ENCODE peak calls at places on chromosome 6, in four cellular contexts. One of them, this sample, is unnamed.
A peak's percentile ranks its signal among the peaks of the same experiment; 100 is the strongest.

GRCh38 chr6:37256692-37257319 is 766 bp upstream of the TBC1D22B start:
- DNase-seq in naive thymus-derived CD4-positive, alpha-beta T cell: no peak
- DNase-seq in ascending aorta: no peak
- DNase-seq in uterus: no peak
- DNase-seq in this sample: no peak

GRCh38 chr6:147935656-147936055 is 407.0 kb upstream of the SASH1 start:
- DNase-seq in uterus: no peak
- DNase-seq in ascending aorta: no peak
- DNase-seq in naive thymus-derived CD4-positive, alpha-beta T cell: no peak
- DNase-seq in this sample: no peak

GRCh38 chr6:167706313-167707109 is 120.2 kb upstream of the AFDN start:
- DNase-seq in ascending aorta: no peak
- DNase-seq in uterus: no peak
- DNase-seq in naive thymus-derived CD4-positive, alpha-beta T cell: peak; percentile 66
- DNase-seq in this sample: no peak

GRCh38 chr6:71383891-71384489 is 95.4 kb downstream of the OGFRL1 start:
- DNase-seq in naive thymus-derived CD4-positive, alpha-beta T cell: no peak
- DNase-seq in uterus: no peak
- DNase-seq in ascending aorta: no peak
- DNase-seq in this sample: no peak

GRCh38 chr6:166360243-166361079 is 18.1 kb upstream of the SFT2D1 start:
- DNase-seq in naive thymus-derived CD4-positive, alpha-beta T cell: no peak
- DNase-seq in ascending aorta: no peak
- DNase-seq in uterus: no peak
- DNase-seq in this sample: no peak

GRCh38 chr6:38180586-38180985 is 361.1 kb downstream of the ZFAND3 start:
- DNase-seq in uterus: no peak
- DNase-seq in ascending aorta: no peak
- DNase-seq in naive thymus-derived CD4-positive, alpha-beta T cell: no peak
- DNase-seq in this sample: no peak

GRCh38 chr6:158416841-158417759 is 104.8 kb downstream of the TULP4 start:
- DNase-seq in uterus: no peak
- DNase-seq in ascending aorta: no peak
- DNase-seq in naive thymus-derived CD4-positive, alpha-beta T cell: no peak
- DNase-seq in this sample: no peak

GRCh38 chr6:50822078-50822476 is 3.4 kb downstream of the TFAP2B start:
- DNase-seq in ascending aorta: no peak
- DNase-seq in uterus: no peak
- DNase-seq in naive thymus-derived CD4-positive, alpha-beta T cell: no peak
- DNase-seq in this sample: no peak

GRCh38 chr6:144657691-144658090 is 372.6 kb downstream of the UTRN start:
- DNase-seq in ascending aorta: no peak
- DNase-seq in uterus: no peak
- DNase-seq in naive thymus-derived CD4-positive, alpha-beta T cell: no peak
- DNase-seq in this sample: no peak

GRCh38 chr6:19879663-19880062 is 42.5 kb downstream of the ID4 start:
- DNase-seq in naive thymus-derived CD4-positive, alpha-beta T cell: no peak
- DNase-seq in ascending aorta: no peak
- DNase-seq in uterus: no peak
- DNase-seq in this sample: no peak

GRCh38 chr6:41931792-41932191 is 9.8 kb downstream of the CCND3 start:
- DNase-seq in naive thymus-derived CD4-positive, alpha-beta T cell: no peak
- DNase-seq in uterus: no peak
- DNase-seq in ascending aorta: no peak
- DNase-seq in this sample: no peak

GRCh38 chr6:137657351-137657911 is 163.2 kb upstream of the OLIG3 start:
- DNase-seq in naive thymus-derived CD4-positive, alpha-beta T cell: no peak
- DNase-seq in ascending aorta: no peak
- DNase-seq in uterus: no peak
- DNase-seq in this sample: no peak

GRCh38 chr6:29685718-29686326 is 4.9 kb upstream of the ZFP57 start:
- DNase-seq in uterus: no peak
- DNase-seq in ascending aorta: no peak
- DNase-seq in naive thymus-derived CD4-positive, alpha-beta T cell: no peak
- DNase-seq in this sample: no peak

GRCh38 chr6:129251669-129252376 is 368.9 kb downstream of the LAMA2 start:
- DNase-seq in naive thymus-derived CD4-positive, alpha-beta T cell: peak; percentile 35
- DNase-seq in uterus: no peak
- DNase-seq in ascending aorta: peak; percentile 64
- DNase-seq in this sample: no peak

GRCh38 chr6:107823047-107823557 is 1.0 kb downstream of the SCML4 start:
- DNase-seq in naive thymus-derived CD4-positive, alpha-beta T cell: peak; percentile 45
- DNase-seq in uterus: no peak
- DNase-seq in ascending aorta: no peak
- DNase-seq in this sample: no peak

GRCh38 chr6:121305957-121306607 is 28.2 kb downstream of the TBC1D32 start:
- DNase-seq in naive thymus-derived CD4-positive, alpha-beta T cell: peak; percentile 8
- DNase-seq in ascending aorta: no peak
- DNase-seq in uterus: no peak
- DNase-seq in this sample: no peak

GRCh38 chr6:47573109-47573508 is 95.5 kb downstream of the CD2AP start:
- DNase-seq in uterus: no peak
- DNase-seq in naive thymus-derived CD4-positive, alpha-beta T cell: no peak
- DNase-seq in ascending aorta: no peak
- DNase-seq in this sample: no peak

DNA sequence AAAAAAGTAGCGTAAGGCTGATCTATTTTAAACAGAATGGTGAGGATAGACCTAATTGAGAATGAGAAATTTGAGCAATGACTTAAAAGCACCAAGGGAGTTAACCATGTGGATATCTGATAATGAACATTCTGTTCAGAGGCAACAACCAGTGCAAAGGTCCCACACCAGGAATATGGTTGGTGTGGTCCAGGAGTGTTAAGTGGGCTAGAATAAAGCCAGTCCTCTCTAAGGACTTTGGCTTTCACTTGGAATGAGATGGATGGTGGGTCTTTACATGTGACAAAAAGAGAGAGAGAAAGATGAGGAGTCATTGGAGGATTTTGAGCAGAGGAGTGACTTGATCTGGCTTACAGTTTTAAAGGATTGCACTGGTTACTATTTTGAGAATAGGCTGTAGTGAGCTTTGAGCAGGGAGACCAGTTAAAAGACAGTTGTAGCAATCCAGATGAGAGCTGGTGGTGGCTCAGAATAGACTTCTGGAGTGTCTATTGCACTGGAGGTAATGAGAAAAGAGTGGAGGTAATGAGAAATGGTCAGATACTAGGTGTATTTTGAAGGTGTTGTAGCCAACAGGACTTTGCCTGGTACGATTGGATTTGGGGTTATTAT is 89.8 kb downstream of the SCAF8 start:
- DNase-seq in uterus: no peak
- DNase-seq in ascending aorta: no peak
- DNase-seq in naive thymus-derived CD4-positive, alpha-beta T cell: no peak
- DNase-seq in this sample: no peak
- H3K27ac ChIP-seq in uterus: no peak overlapping the region
- H3K27ac ChIP-seq in ascending aorta: no peak overlapping the region
- H3K27ac ChIP-seq in naive thymus-derived CD4-positive, alpha-beta T cell: no peak overlapping the region
- H3K27ac ChIP-seq in this sample: no peak overlapping the region

GRCh38 chr6:44253307-44254101 is 3.8 kb downstream of the SLC35B2 start:
- DNase-seq in naive thymus-derived CD4-positive, alpha-beta T cell: peak; percentile 52
- DNase-seq in uterus: no peak
- DNase-seq in ascending aorta: no peak
- DNase-seq in this sample: no peak
- H3K36me3 ChIP-seq in naive thymus-derived CD4-positive, alpha-beta T cell: peaks cover 20% of the 10 kb centered on the region
- H3K36me3 ChIP-seq in uterus: no peaks in the 10 kb centered on the region
- H3K36me3 ChIP-seq in ascending aorta: peaks cover 66% of the 10 kb centered on the region
- H3K36me3 ChIP-seq in this sample: peaks cover 54% of the 10 kb centered on the region

DNA sequence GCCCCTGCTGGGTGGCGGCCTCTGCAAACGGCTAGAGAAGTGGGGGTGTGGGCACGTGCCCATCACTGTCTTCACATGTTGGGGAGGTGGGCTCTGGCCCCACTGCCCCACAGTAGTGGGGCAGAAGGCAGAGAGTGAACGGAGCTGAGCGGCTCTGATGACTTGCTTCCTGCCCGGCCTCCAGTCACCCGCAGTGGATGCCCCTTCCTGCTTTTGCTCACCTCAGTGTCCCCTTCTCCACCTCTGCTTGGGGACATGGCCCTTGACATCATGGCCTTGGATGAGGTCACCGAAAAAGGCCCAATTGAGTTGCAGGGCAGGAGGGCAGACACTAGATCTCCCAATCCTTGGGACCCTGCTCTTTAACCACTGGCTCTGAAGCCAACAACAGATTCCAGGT is 40.1 kb downstream of the KCNK5 start:
- DNase-seq in ascending aorta: no peak
- DNase-seq in uterus: no peak
- DNase-seq in naive thymus-derived CD4-positive, alpha-beta T cell: no peak
- DNase-seq in this sample: no peak
- H3K27ac ChIP-seq in ascending aorta: no peak overlapping the region
- H3K27ac ChIP-seq in uterus: no peak overlapping the region
- H3K27ac ChIP-seq in naive thymus-derived CD4-positive, alpha-beta T cell: no peak overlapping the region
- H3K27ac ChIP-seq in this sample: no peak overlapping the region

DNA sequence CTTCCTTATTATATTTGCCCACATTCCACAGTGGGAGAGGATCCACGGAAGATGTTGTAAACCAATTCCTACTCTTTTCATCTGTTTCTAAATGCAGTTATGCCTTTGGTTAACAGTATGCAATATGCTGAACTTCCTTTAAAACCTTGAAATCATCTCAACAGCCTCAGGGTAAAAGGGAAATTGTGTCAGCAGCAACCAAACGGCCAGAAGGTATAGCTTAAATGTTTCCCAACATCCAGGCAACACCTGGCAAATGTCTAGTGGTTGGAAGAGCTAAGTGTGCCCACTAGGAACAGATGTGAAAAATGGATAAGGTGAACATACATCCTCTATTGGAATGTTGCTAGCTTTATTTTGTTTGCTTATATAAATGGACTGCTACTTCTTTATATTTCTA is 164.8 kb downstream of the FAXC start:
- DNase-seq in naive thymus-derived CD4-positive, alpha-beta T cell: no peak
- DNase-seq in ascending aorta: no peak
- DNase-seq in uterus: no peak
- DNase-seq in this sample: no peak
- H3K36me3 ChIP-seq in naive thymus-derived CD4-positive, alpha-beta T cell: no peaks in the 10 kb centered on the region
- H3K36me3 ChIP-seq in ascending aorta: no peaks in the 10 kb centered on the region
- H3K36me3 ChIP-seq in uterus: no peaks in the 10 kb centered on the region
- H3K36me3 ChIP-seq in this sample: no peaks in the 10 kb centered on the region

GRCh38 chr6:6737666-6738065 is 149.1 kb downstream of the LY86 start:
- DNase-seq in uterus: no peak
- DNase-seq in naive thymus-derived CD4-positive, alpha-beta T cell: no peak
- DNase-seq in ascending aorta: no peak
- DNase-seq in this sample: no peak
- H3K27ac ChIP-seq in uterus: peak overlapping the region; percentile 77
- H3K27ac ChIP-seq in naive thymus-derived CD4-positive, alpha-beta T cell: no peak overlapping the region
- H3K27ac ChIP-seq in ascending aorta: no peak overlapping the region
- H3K27ac ChIP-seq in this sample: no peak overlapping the region

GRCh38 chr6:135036731-135037420 is 17.7 kb downstream of the HBS1L start:
- DNase-seq in naive thymus-derived CD4-positive, alpha-beta T cell: no peak
- DNase-seq in ascending aorta: no peak
- DNase-seq in uterus: no peak
- DNase-seq in this sample: no peak
- H3K36me3 ChIP-seq in naive thymus-derived CD4-positive, alpha-beta T cell: peaks cover 5% of the 10 kb centered on the region
- H3K36me3 ChIP-seq in ascending aorta: peaks cover 35% of the 10 kb centered on the region
- H3K36me3 ChIP-seq in uterus: no peaks in the 10 kb centered on the region
- H3K36me3 ChIP-seq in this sample: no peaks in the 10 kb centered on the region

GRCh38 chr6:163922562-163922961 is 508.0 kb downstream of the QKI start:
- DNase-seq in uterus: no peak
- DNase-seq in ascending aorta: no peak
- DNase-seq in naive thymus-derived CD4-positive, alpha-beta T cell: no peak
- DNase-seq in this sample: no peak

GRCh38 chr6:163929538-163929937 is 515.0 kb downstream of the QKI start:
- DNase-seq in ascending aorta: no peak
- DNase-seq in naive thymus-derived CD4-positive, alpha-beta T cell: no peak
- DNase-seq in uterus: no peak
- DNase-seq in this sample: no peak

GRCh38 chr6:163926642-163927041 is 512.1 kb downstream of the QKI start:
- DNase-seq in uterus: peak; percentile 16
- DNase-seq in ascending aorta: no peak
- DNase-seq in naive thymus-derived CD4-positive, alpha-beta T cell: no peak
- DNase-seq in this sample: no peak

GRCh38 chr6:163923658-163924411 is 509.3 kb downstream of the QKI start:
- DNase-seq in uterus: no peak
- DNase-seq in ascending aorta: no peak
- DNase-seq in naive thymus-derived CD4-positive, alpha-beta T cell: no peak
- DNase-seq in this sample: no peak

GRCh38 chr6:163925839-163926238 is 511.3 kb downstream of the QKI start:
- DNase-seq in uterus: no peak
- DNase-seq in naive thymus-derived CD4-positive, alpha-beta T cell: no peak
- DNase-seq in ascending aorta: no peak
- DNase-seq in this sample: no peak
- H3K27ac ChIP-seq in uterus: no peak overlapping the region
- H3K27ac ChIP-seq in naive thymus-derived CD4-positive, alpha-beta T cell: no peak overlapping the region
- H3K27ac ChIP-seq in ascending aorta: no peak overlapping the region
- H3K27ac ChIP-seq in this sample: no peak overlapping the region

DNA sequence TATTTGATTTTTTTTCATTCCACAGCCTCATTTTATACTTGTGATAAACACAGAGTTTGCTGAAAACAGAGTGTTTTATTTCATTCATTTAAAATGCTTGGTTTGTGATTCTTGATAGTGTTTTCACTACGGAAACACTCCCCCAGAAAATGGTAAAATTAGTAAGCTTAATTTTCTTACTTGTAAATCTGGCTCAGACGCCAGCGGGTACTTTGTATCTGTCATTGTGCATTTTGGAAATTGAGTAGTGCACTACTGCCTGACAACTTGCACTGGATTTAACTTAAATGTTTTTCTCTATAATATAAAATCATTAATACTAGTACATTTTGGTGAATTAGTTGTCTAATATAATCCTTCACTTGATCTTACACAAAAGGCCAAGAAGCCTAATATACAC is 37.0 kb upstream of the HINT3 start:
- DNase-seq in uterus: no peak
- DNase-seq in naive thymus-derived CD4-positive, alpha-beta T cell: no peak
- DNase-seq in ascending aorta: no peak
- DNase-seq in this sample: no peak
- H3K36me3 ChIP-seq in uterus: no peaks in the 10 kb centered on the region
- H3K36me3 ChIP-seq in naive thymus-derived CD4-positive, alpha-beta T cell: peaks cover 14% of the 10 kb centered on the region
- H3K36me3 ChIP-seq in ascending aorta: peaks cover 56% of the 10 kb centered on the region
- H3K36me3 ChIP-seq in this sample: peaks cover 28% of the 10 kb centered on the region